ENCODE peak calls at places on chromosomes 11 and 22, in seven cellular contexts. D is body of pancreas, B is endothelial cell of umbilical vein, M is upper lobe of left lung, O is heart left ventricle, U is sigmoid colon, V is stomach. A is an unnamed sample.

GRCh38 chr11:120467627-120468026 is 43.9 kb upstream of the GRIK4 start:
- DNase-seq in D (no peak), B (no peak), M (no peak), O (no peak), U (no peak), V (no peak), A (no peak)

GRCh38 chr22:43862074-43862881 is at the start of gene SULT4A1:
- DNase-seq in D (peak), B (no peak), M (peak), O (no peak), U (peak), V (no peak), A (no peak)

GRCh38 chr22:35560366-35560765 is 19.7 kb downstream of the RASD2 start:
- DNase-seq in D (no peak), B (no peak), M (no peak), O (no peak), U (no peak), V (no peak), A (no peak)

GRCh38 chr11:20259506-20259905 is 99.2 kb upstream of the DBX1 start:
- DNase-seq in D (no peak), B (no peak), M (no peak), O (no peak), U (no peak), V (no peak), A (no peak)

GRCh38 chr11:12220305-12220704 is 109.9 kb downstream of the MICAL2 start:
- DNase-seq in D (peak), B (peak), M (peak), O (peak), U (peak), V (peak), A (no peak)

GRCh38 chr11:94728541-94728940 is 39.6 kb upstream of the AMOTL1 start:
- DNase-seq in D (no peak), B (no peak), M (no peak), O (no peak), U (no peak), V (no peak), A (no peak)

GRCh38 chr11:131710511-131710910 is 340.1 kb downstream of the NTM start:
- DNase-seq in D (no peak), B (no peak), M (no peak), O (no peak), U (no peak), V (no peak), A (no peak)

GRCh38 chr11:126917531-126918204 is 82.9 kb downstream of the KIRREL3 start:
- DNase-seq in D (no peak), B (no peak), M (no peak), O (no peak), U (no peak), V (no peak), A (no peak)

GRCh38 chr11:34866375-34866774 is 49.8 kb downstream of the APIP start:
- DNase-seq in D (no peak), B (no peak), M (no peak), O (no peak), U (no peak), V (no peak), A (no peak)

GRCh38 chr11:95229199-95230053 is 1.6 kb downstream of the SESN3 start:
- DNase-seq in D (no peak), B (peak), M (no peak), O (peak), U (peak), V (no peak), A (no peak)

GRCh38 chr11:96341237-96342130 is 1.5 kb downstream of the MAML2 start:
- DNase-seq in D (peak), B (peak), M (peak), O (peak), U (peak), V (peak), A (no peak)

GRCh38 chr22:47567126-47567730 is 804.8 kb downstream of the TBC1D22A start:
- DNase-seq in D (no peak), B (no peak), M (no peak), O (no peak), U (no peak), V (no peak), A (no peak)

GRCh38 chr22:45204241-45204640 is 36.5 kb downstream of the KIAA0930 start:
- DNase-seq in D (no peak), B (no peak), M (no peak), O (no peak), U (peak), V (no peak), A (no peak)

GRCh38 chr22:21632237-21632895 is at the start of gene CCDC116:
- DNase-seq in D (no peak), B (no peak), M (no peak), O (no peak), U (no peak), V (peak), A (no peak)

GRCh38 chr11:130666781-130667251 is 218.4 kb downstream of the ADAMTS15 start:
- DNase-seq in D (no peak), B (no peak), M (no peak), O (no peak), U (no peak), V (no peak), A (no peak)

GRCh38 chr11:94781822-94782221 is 13.7 kb downstream of the AMOTL1 start:
- DNase-seq in D (no peak), B (no peak), M (no peak), O (no peak), U (no peak), V (no peak), A (no peak)

GRCh38 chr22:45731798-45732495 is 60.3 kb downstream of the ATXN10 start:
- DNase-seq in D (no peak), B (no peak), M (no peak), O (no peak), U (no peak), V (no peak), A (no peak)

GRCh38 chr11:69870772-69871171 is 51.6 kb upstream of the FGF3 start:
- DNase-seq in D (no peak), B (no peak), M (no peak), O (no peak), U (peak), V (no peak), A (no peak)

GRCh38 chr22:33921576-33922181 is 1.4 kb upstream of the LARGE1 start:
- DNase-seq in D (peak), B (no peak), M (peak), O (peak), U (peak), V (peak), A (peak)

GRCh38 chr22:20243545-20244249 is 24.4 kb downstream of the RTN4R start:
- DNase-seq in D (no peak), B (peak), M (peak), O (peak), U (peak), V (peak), A (no peak)

GRCh38 chr11:126133902-126134301 is 71.2 kb upstream of the CDON start:
- DNase-seq in D (no peak), B (no peak), M (no peak), O (no peak), U (peak), V (no peak), A (no peak)

GRCh38 chr22:27311666-27312566 is 489.6 kb downstream of the MN1 start:
- DNase-seq in D (no peak), B (no peak), M (peak), O (no peak), U (no peak), V (no peak), A (no peak)

GRCh38 chr11:75768909-75769771 is 562 bp downstream of the DGAT2 start:
- DNase-seq in D (peak), B (no peak), M (no peak), O (no peak), U (peak), V (no peak), A (no peak)

GRCh38 chr11:120900642-120901041 is 123.3 kb upstream of the TBCEL start:
- DNase-seq in D (no peak), B (no peak), M (no peak), O (no peak), U (no peak), V (no peak), A (no peak)

GRCh38 chr11:5553347-5553746 is 5.0 kb upstream of the OR52H1 start:
- DNase-seq in D (no peak), B (no peak), M (no peak), O (no peak), U (no peak), V (no peak), A (no peak)

GRCh38 chr22:37209140-37209845 is 3.0 kb downstream of the SSTR3 start:
- DNase-seq in D (no peak), B (no peak), M (no peak), O (no peak), U (peak), V (no peak), A (no peak)

GRCh38 chr11:133833101-133833898 is 12.0 kb downstream of the SPATA19 start:
- DNase-seq in D (no peak), B (no peak), M (peak), O (no peak), U (no peak), V (no peak), A (no peak)

GRCh38 chr22:27317156-27317555 is 484.4 kb downstream of the MN1 start:
- DNase-seq in D (no peak), B (no peak), M (no peak), O (no peak), U (no peak), V (no peak), A (no peak)

GRCh38 chr11:6497069-6497839 is at the start of gene DNHD1:
- DNase-seq in D (no peak), B (no peak), M (peak), O (peak), U (peak), V (no peak), A (no peak)

GRCh38 chr11:47869548-47870393 is 21.6 kb upstream of the NUP160 start:
- DNase-seq in D (no peak), B (peak), M (no peak), O (no peak), U (no peak), V (no peak), A (no peak)
- TF ChIP-seq POLR2A in D (no peak), B (no peak), M (no peak), O (no peak), U (no peak), V (no peak), A (no peak)

DNA sequence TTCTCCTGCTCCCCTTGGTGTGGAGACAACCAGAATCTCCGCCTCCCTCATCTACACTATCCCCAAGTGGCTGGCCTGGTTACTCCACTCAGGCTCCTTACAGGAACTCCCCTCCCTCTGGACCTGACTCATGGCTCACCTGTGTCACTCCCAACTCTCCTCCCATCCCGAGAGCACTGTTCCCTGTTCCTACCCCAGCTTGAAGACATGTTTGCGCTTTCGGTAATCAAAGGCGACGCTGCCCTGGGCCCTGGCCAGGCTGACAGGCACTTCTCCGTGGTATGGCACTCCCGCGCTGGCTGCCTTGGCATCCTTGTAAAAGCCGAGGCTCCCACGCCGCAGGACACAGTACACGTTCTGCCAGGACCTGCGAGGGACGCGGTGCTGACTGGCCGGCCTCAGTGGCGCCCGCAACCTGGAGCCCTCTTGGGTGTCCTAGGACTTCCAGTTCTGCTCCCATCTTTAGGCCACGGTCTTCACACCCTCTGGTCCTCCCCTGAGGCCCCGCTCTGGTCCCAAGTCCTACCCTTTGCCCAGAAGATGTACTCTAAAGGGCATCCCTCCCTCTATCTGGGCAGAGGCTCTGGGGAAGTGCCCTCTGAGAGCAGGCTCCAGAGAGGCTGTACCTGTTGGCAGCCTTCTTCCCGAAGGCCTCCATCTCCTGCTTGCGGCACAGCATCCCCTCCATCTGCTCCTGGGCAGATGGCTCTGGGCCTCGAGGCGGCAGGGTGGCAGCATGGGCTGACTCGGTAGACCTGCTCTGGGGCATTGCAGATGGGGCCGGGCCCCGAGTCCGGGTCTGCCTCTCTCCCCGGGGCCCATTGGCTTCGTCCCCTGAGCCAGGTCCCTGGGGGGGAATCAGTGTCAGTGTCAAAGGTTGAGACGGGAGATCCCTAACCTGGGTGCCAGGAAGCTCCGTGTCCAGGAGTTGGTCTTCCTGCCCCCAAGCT is 9.4 kb upstream of the RBM4B start:
- DNase-seq in D (no peak), B (no peak), M (peak), O (no peak), U (peak), V (no peak), A (no peak)
- H3K27ac ChIP-seq in D (no peak), B (no peak), M (no peak), O (no peak), U (no peak), V (no peak), A (no peak)

DNA sequence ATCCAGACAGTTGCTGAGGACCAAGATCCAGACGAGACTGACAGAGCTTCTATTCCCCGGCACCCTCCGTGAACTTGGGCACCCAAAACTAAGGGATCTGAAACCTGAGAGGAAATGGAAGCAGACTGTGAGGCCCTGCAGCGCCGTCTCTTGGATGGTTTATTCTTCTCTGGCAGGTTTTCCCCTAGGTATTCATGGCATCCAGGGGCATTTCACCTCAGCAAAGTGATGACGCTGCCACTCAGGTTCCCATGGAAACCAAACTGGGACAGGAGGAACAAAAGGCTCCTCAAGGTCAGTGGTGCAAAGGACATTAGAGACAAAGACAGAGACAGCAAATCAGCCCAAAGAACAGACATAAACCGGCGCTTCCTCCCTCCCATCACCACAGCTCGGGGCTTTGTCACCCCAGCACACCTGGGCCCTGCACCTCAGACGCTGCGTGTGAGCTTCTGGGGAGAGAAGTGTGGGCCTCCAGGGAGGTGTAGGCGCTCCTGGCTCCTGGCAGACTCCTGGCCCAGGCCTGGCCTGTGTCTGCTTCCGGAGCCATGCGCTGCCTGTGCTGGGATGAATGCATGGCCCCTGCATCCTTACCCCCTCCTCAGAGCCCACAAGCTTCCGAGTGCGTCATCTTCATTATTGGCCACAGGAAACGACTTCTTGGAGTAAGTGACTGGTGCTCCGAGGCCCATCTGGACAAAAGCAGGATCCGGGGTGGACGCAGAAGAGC is 6.0 kb downstream of the TP53AIP1 start:
- DNase-seq in D (no peak), B (no peak), M (no peak), O (no peak), U (no peak), V (no peak), A (no peak)
- TF ChIP-seq CTCF in D (no peak), B (no peak), M (no peak), O (no peak), U (no peak), V (no peak), A (no peak)

GRCh38 chr11:64358536-64358906 is 441 bp upstream of the RPS6KA4 start:
- DNase-seq in D (no peak), B (no peak), M (no peak), O (no peak), U (no peak), V (no peak), A (no peak)

GRCh38 chr11:64359712-64360402 is 895 bp downstream of the RPS6KA4 start:
- DNase-seq in D (peak), B (no peak), M (peak), O (peak), U (no peak), V (peak), A (no peak)

GRCh38 chr11:64360403-64360980 is 1.5 kb downstream of the RPS6KA4 start:
- DNase-seq in D (no peak), B (no peak), M (no peak), O (no peak), U (no peak), V (no peak), A (no peak)

GRCh38 chr11:64357904-64358535 is 942 bp upstream of the RPS6KA4 start:
- DNase-seq in D (no peak), B (no peak), M (no peak), O (peak), U (no peak), V (peak), A (no peak)

GRCh38 chr11:64358907-64359711 is at the start of gene RPS6KA4:
- DNase-seq in D (peak), B (peak), M (peak), O (peak), U (no peak), V (peak), A (peak)
- TF ChIP-seq POLR2A in D (peak), B (peak), M (no peak), O (no peak), U (no peak), V (no peak), A (peak)

GRCh38 chr11:14617241-14618027 is 26.2 kb upstream of the PDE3B start:
- DNase-seq in D (no peak), B (no peak), M (no peak), O (no peak), U (no peak), V (no peak), A (no peak)
- H3K27ac ChIP-seq in D (no peak), B (no peak), M (no peak), O (no peak), U (no peak), V (no peak), A (no peak)

DNA sequence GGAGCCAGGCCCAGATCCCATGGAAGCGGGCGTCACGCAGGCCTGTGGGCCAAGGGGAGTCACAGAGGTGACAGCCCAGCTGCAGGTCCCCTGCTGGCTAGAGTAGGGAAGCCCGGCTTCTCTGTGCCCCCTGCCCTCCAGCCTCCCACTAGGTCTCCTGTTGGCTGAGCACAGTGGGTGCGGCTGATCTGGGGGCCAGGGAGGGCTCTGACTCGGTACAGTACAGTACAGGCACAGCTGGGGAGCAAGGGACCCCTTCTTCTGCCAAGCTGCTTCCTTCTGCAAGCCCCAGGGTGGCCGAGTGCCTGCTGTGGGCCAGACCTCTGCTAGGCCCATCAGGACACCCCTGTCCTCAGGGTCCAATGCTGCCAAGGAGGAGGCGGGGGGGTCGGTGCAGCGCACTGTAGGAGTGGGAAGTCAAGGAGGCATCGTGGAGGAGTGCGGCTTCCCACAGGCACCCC is 10.1 kb downstream of the SUSD2 start:
- DNase-seq in D (no peak), B (no peak), M (peak), O (no peak), U (no peak), V (no peak), A (no peak)
- TF ChIP-seq CTCF in D (no peak), B (no peak), M (no peak), O (no peak), U (no peak), V (no peak), A (no peak)

DNA sequence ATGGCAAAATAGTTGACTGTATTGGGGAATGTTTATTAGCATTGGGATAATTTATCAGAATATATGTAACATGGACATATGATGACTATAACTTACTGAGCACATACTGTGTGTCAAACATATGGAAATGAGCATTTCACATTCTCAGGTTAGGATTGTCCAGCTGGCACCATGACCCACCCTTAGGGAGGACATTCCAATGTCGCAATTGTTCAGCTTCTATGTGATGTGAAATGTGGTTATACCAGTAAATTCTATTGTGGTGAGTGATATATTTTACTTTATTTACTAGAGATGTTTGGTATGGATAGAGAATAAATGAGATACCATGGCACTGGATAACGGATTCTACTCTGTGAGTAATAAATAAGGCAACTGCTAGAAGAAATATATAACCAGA is 50.4 kb downstream of the OR4A47 start:
- DNase-seq in D (no peak), B (no peak), M (no peak), O (no peak), U (no peak), V (no peak), A (no peak)
- TF ChIP-seq POLR2A in D (no peak), B (no peak), M (no peak), O (no peak), U (no peak), V (no peak), A (no peak)